ENCODE peak calls at places on chromosomes 11 and 22, in five cellular contexts. T, J, W, U and E are unnamed samples. For H3K27me3, the result is how much of the 10 kb centered on the place peaks cover.

GRCh38 chr22:35488513-35488912 is 52.1 kb upstream of the RASD2 start:
- DNase-seq in U (no peak), W (no peak), T (no peak), J (no peak), E (no peak)

GRCh38 chr11:129881570-129882170 is 13.7 kb downstream of the NFRKB start:
- DNase-seq in U (no peak), W (peak), J (no peak), T (no peak), E (peak)

GRCh38 chr11:73971175-73971719 is 11.4 kb downstream of the UCP2 start:
- DNase-seq in U (no peak), J (no peak), T (no peak), W (peak), E (no peak)

GRCh38 chr11:64799256-64799924 is 3.6 kb downstream of the MAP4K2 start:
- DNase-seq in J (no peak), U (no peak), T (no peak), W (peak), E (no peak)

GRCh38 chr11:109421981-109422590 is at the start of gene C11orf87:
- DNase-seq in W (peak), U (no peak), T (peak), J (peak), E (no peak)

GRCh38 chr11:120385110-120385509 is 48.9 kb downstream of the ARHGEF12 start:
- DNase-seq in W (peak), J (no peak), U (no peak), T (no peak), E (no peak)

GRCh38 chr11:108137212-108137611 is 15.8 kb downstream of the ACAT1 start:
- DNase-seq in J (no peak), W (no peak), T (no peak), U (no peak), E (no peak)

GRCh38 chr22:20843501-20843900 is 15.1 kb downstream of the PI4KA start:
- DNase-seq in J (no peak), T (no peak), U (no peak), W (no peak), E (peak)

GRCh38 chr11:8776209-8776608 is 93.6 kb downstream of the RPL27A start:
- DNase-seq in W (no peak), T (no peak), J (no peak), U (no peak), E (no peak)

GRCh38 chr22:24410110-24410856 is 17.1 kb upstream of the ADORA2A start:
- DNase-seq in W (peak), U (no peak), J (no peak), T (no peak), E (no peak)

GRCh38 chr22:41359376-41359775 is 22.4 kb upstream of the TEF start:
- DNase-seq in J (no peak), T (no peak), W (no peak), U (no peak), E (no peak)

GRCh38 chr11:46198245-46198872 is 77.1 kb upstream of the PHF21A start:
- DNase-seq in T (no peak), U (no peak), J (no peak), W (no peak), E (no peak)

GRCh38 chr11:1138053-1138452 is 19.7 kb upstream of the MUC5AC start:
- DNase-seq in W (no peak), T (no peak), U (no peak), J (no peak), E (peak)

GRCh38 chr11:20084921-20085814 is 75.1 kb downstream of the DBX1 start:
- DNase-seq in W (no peak), U (no peak), J (no peak), T (no peak), E (no peak)

GRCh38 chr11:115670538-115671200 is 166.5 kb upstream of the CADM1 start:
- DNase-seq in J (no peak), W (no peak), T (no peak), U (no peak), E (no peak)

GRCh38 chr11:2549876-2550605 is 105.2 kb downstream of the KCNQ1 start:
- DNase-seq in T (no peak), U (peak), W (no peak), J (no peak), E (no peak)

GRCh38 chr11:35036642-35037041 is 102.3 kb upstream of the CD44 start:
- DNase-seq in W (no peak), U (no peak), J (no peak), T (no peak), E (no peak)

GRCh38 chr22:17777005-17777716 is 2.9 kb upstream of the BID start:
- DNase-seq in T (no peak), J (peak), W (no peak), U (peak), E (no peak)

GRCh38 chr11:11389238-11389637 is 36.2 kb upstream of the CSNK2A3 start:
- DNase-seq in W (no peak), U (peak), T (no peak), J (peak), E (no peak)

GRCh38 chr11:69500285-69501120 is 19.0 kb downstream of the LINC01488 start:
- DNase-seq in J (no peak), U (no peak), W (peak), T (no peak), E (no peak)

DNA sequence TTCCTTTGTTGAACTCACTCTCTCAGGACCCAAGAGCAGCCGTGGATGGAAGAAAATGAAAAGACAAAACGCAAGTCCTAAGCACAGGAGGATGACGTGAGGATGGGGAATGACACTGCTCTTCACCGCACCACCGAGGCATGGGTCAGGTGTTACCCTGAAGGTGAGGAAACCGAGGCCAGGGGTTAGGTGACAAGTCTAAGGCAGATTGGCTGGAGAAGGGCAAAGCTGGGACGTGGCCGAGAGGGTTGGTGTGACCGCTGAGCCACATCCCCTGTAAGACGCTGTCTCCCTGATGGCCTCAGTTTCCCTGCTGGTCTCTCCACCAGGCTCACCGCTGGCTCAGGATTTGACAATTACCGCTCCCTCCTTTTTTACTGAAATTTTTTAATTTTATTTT is 284.4 kb downstream of the CTTN start:
- DNase-seq in W (no peak), T (no peak), U (no peak), J (no peak), E (no peak)
- H3K27me3 ChIP-seq in W (under half), T (under half), U (under half), J (under half), E (under half)

GRCh38 chr22:29071261-29072045 is 1.4 kb upstream of the KREMEN1 start:
- DNase-seq in J (peak), W (peak), U (peak), T (peak), E (peak)
- H3K27me3 ChIP-seq in J (under half), W (under half), U (under half), T (half or more), E (under half)

DNA sequence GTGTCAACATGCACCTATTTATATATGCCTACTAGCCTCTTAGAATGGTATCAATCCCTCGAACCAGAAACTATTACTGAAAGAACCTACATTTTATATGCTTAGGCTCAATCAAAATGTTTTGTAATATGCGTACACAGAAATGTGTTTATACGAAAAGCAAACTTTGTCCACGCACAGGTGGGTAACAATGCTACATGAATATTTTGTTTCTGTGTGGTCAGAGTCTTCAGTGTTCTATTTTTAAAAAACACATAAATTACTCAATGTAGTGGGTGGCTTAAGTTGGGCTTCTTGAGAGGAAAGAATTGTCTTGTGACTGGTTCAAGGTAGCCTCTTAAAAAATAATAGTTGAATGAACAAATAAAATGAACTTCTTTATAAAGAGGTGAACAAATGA is 46.1 kb downstream of the SYTL2 start:
- DNase-seq in W (no peak), T (no peak), J (no peak), U (no peak), E (no peak)
- H3K27me3 ChIP-seq in W (under half), T (under half), J (under half), U (under half), E (under half)

GRCh38 chr11:59204736-59205135 is 8.0 kb downstream of the MPEG1 start:
- DNase-seq in W (no peak), U (no peak), T (no peak), J (no peak), E (no peak)

GRCh38 chr11:59205664-59206063 is 7.1 kb downstream of the MPEG1 start:
- DNase-seq in J (no peak), W (no peak), U (no peak), T (no peak), E (no peak)

GRCh38 chr11:59206635-59207034 is 6.1 kb downstream of the MPEG1 start:
- DNase-seq in W (peak), J (no peak), U (peak), T (no peak), E (no peak)

GRCh38 chr11:59208956-59209355 is 3.8 kb downstream of the MPEG1 start:
- DNase-seq in T (no peak), U (no peak), W (no peak), J (no peak), E (no peak)

DNA sequence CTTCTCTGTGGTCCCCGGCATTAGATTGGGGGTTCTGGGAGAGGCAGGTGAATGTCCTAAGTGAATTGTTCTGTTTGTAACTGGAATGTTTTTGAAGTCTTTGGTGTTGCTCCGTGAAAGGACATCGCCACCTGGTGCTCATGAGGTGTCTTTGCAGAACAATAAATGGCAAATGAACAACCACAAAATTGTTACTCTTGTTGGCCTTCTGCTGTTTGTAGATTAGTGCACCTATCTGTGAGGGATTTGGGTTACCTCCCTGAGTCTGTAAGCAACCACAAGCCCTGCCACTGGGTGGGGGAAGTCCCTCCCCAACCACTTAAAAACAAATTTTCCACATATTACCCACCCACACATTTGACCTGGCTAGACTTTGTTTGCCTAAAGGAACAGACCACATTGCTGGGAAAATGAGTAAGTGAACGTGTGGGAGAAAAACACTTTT is 4.7 kb downstream of the MPEG1 start:
- DNase-seq in T (peak), U (no peak), W (peak), J (no peak), E (no peak)
- H3K27me3 ChIP-seq in T (under half), U (under half), W (under half), J (under half), E (under half)

DNA sequence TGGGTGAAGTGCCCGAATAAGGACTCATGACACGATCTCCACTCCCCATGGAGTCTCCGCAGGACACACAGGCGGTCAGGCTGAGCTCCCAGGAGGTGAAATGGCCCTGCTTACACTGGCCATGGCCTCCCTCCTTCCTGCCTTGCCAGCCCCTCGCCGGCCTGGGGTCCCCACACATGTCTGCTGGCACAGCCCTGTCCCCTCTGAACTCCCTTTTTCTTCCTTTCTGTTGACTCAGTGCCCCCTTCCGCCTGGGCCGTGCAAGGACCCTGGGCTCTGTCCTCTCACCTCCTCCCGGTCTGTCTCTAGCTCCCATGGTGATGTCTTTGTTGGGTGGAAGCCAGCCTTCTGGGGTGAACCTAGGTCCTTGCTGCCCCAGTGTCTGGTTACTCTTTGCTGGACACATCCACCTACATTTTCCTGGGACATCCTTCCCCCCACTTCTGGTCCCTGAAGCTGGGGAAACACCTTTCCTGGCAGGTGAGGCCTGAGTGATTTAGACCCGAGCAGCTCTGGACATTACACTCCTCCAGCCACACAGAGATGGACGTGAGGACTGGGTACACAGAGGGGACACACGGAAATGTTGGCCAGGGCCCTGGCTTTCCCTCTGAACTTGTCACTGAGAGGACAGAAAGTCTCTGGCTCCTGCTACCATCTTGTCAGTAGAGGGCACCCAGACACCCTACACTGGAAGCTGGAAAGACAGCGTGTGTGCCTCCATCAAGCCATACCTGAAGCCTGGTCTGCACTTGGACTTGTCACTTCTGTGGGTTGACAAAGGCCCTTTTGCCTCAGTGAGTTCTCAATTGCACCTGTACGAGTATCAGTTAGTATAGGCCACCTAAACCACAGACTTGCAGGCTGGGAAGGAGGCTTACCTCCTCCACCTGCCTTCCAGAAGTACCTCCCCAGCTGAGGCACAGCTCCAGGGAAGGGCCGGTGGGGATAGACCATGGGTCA is 864.3 kb downstream of the TBC1D22A start:
- DNase-seq in W (no peak), T (no peak), U (no peak), J (no peak), E (no peak)
- H3K27me3 ChIP-seq in W (under half), T (under half), U (under half), J (under half), E (under half)